ENCODE peak calls at places on chromosomes 7 and 10, in nine cellular contexts. K, I, O, H, X, G, J, C and T are unnamed samples.

GRCh38 chr7:55185321-55185802 is 166.5 kb downstream of the EGFR start:
- DNase-seq in G (no peak), I (no peak), K (no peak), X (no peak), O (no peak), J (no peak), C (no peak), H (no peak), T (no peak)

GRCh38 chr7:19872094-19872493 is 98.7 kb upstream of the TMEM196 start:
- DNase-seq in X (no peak), J (no peak), C (no peak), K (no peak), I (no peak), O (no peak), G (no peak), H (no peak), T (no peak)

GRCh38 chr7:128266891-128267839 is 26.1 kb downstream of the LEP start:
- DNase-seq in J (peak), O (no peak), H (no peak), K (peak), G (peak), I (no peak), X (no peak), C (no peak), T (peak)

GRCh38 chr10:128526793-128527375 is 400.7 kb upstream of the MKI67 start:
- DNase-seq in I (no peak), X (no peak), O (no peak), J (peak), C (no peak), G (no peak), K (peak), H (no peak), T (no peak)

GRCh38 chr10:88507380-88507779 is 75.7 kb downstream of the RNLS start:
- DNase-seq in C (no peak), G (no peak), I (no peak), K (no peak), H (no peak), O (no peak), X (no peak), J (no peak), T (no peak)

GRCh38 chr10:124715479-124715878 is 28.7 kb downstream of the FAM53B start:
- DNase-seq in C (no peak), O (no peak), H (no peak), K (no peak), G (no peak), I (no peak), X (no peak), J (no peak), T (no peak)

GRCh38 chr7:22216832-22217475 is 140.0 kb downstream of the RAPGEF5 start:
- DNase-seq in G (no peak), I (no peak), X (no peak), K (no peak), C (no peak), O (no peak), H (no peak), J (no peak), T (no peak)

GRCh38 chr10:124646483-124647352 is 97.5 kb downstream of the FAM53B start:
- DNase-seq in C (peak), O (no peak), H (no peak), I (no peak), J (no peak), K (no peak), G (peak), X (no peak), T (peak)

GRCh38 chr10:43665054-43665453 is 16.4 kb upstream of the ZNF32 start:
- DNase-seq in J (no peak), I (no peak), O (no peak), G (no peak), H (no peak), C (no peak), K (no peak), X (no peak), T (no peak)

GRCh38 chr7:87564290-87564963 is 36.3 kb downstream of the ABCB1 start:
- DNase-seq in G (peak), O (no peak), I (peak), X (no peak), H (peak), K (peak), J (peak), C (peak), T (no peak)